ENCODE peak calls at places on chromosomes 7 and 10, in nine cellular contexts. N is upper lobe of left lung; I is SK-MEL-5; L is fibroblast of pulmonary artery; G is RWPE1; B is HTR-8/SVneo; M is naive thymus-derived CD8-positive, alpha-beta T cell; Z is T-helper 2 cell; Y is gastrocnemius medialis. S is an unnamed sample.

GRCh38 chr10:32372000-32372875 is 25.3 kb upstream of the EPC1 start:
- DNase-seq in N (no peak), I (no peak), L (no peak), G (no peak), B (no peak), M (no peak), Z (no peak), Y (no peak), S (no peak)

GRCh38 chr7:11538751-11539299 is 293.2 kb downstream of the THSD7A start:
- DNase-seq in N (no peak), I (no peak), L (no peak), G (no peak), B (no peak), M (no peak), Z (no peak), Y (no peak), S (no peak)

GRCh38 chr10:69413221-69413865 is 3.4 kb downstream of the TACR2 start:
- DNase-seq in N (peak), I (peak), L (peak), G (peak), B (peak), M (peak), Z (no peak), Y (peak), S (peak)

GRCh38 chr10:100115011-100115770 is 33.5 kb upstream of the CPN1 start:
- DNase-seq in N (no peak), I (no peak), L (no peak), G (no peak), B (no peak), M (no peak), Z (no peak), Y (no peak), S (no peak)

GRCh38 chr10:47388879-47389278 is 4.8 kb upstream of the ZNF488 start:
- DNase-seq in N (no peak), I (no peak), L (no peak), G (no peak), B (no peak), M (no peak), Z (no peak), Y (no peak), S (no peak)

GRCh38 chr7:93442478-93443224 is 131.9 kb downstream of the CALCR start:
- DNase-seq in N (peak), I (peak), L (peak), G (peak), B (peak), M (peak), Z (no peak), Y (no peak), S (peak)

GRCh38 chr10:77643795-77644468 is 6.3 kb upstream of the KCNMA1 start:
- DNase-seq in N (peak), I (peak), L (peak), G (peak), B (peak), M (peak), Z (no peak), Y (no peak), S (peak)

GRCh38 chr7:6323936-6324701 is 51.7 kb upstream of the CYTH3 start:
- DNase-seq in N (no peak), I (no peak), L (no peak), G (no peak), B (no peak), M (no peak), Z (no peak), Y (no peak), S (no peak)

GRCh38 chr7:30433082-30433481 is 45.5 kb downstream of the NOD1 start:
- DNase-seq in N (peak), I (no peak), L (peak), G (no peak), B (no peak), M (no peak), Z (no peak), Y (peak), S (no peak)

GRCh38 chr7:80781561-80781979 is 137.3 kb downstream of the SEMA3C start:
- DNase-seq in N (peak), I (peak), L (peak), G (peak), B (peak), M (no peak), Z (no peak), Y (peak), S (peak)

GRCh38 chr7:112080441-112080840 is 125.8 kb downstream of the DOCK4 start:
- DNase-seq in N (peak), I (no peak), L (peak), G (peak), B (peak), M (no peak), Z (no peak), Y (peak), S (peak)

GRCh38 chr10:22244001-22244400 is 26.2 kb upstream of the EBLN1 start:
- DNase-seq in N (no peak), I (no peak), L (no peak), G (no peak), B (no peak), M (no peak), Z (no peak), Y (no peak), S (no peak)

GRCh38 chr7:4681218-4681851 is 760 bp upstream of the FOXK1 start:
- DNase-seq in N (no peak), I (no peak), L (no peak), G (no peak), B (no peak), M (no peak), Z (no peak), Y (no peak), S (no peak)

GRCh38 chr7:64045301-64046040 is at the start of gene ZNF727:
- DNase-seq in N (peak), I (no peak), L (no peak), G (no peak), B (peak), M (peak), Z (no peak), Y (peak), S (no peak)

GRCh38 chr7:22316914-22317313 is 40.0 kb downstream of the RAPGEF5 start:
- DNase-seq in N (no peak), I (no peak), L (no peak), G (no peak), B (no peak), M (no peak), Z (no peak), Y (no peak), S (no peak)

GRCh38 chr7:88102686-88103085 is 117.2 kb downstream of the SRI start:
- DNase-seq in N (no peak), I (no peak), L (no peak), G (no peak), B (no peak), M (no peak), Z (no peak), Y (no peak), S (no peak)

GRCh38 chr10:65548046-65548445 is 1377.8 kb upstream of the LRRTM3 start:
- DNase-seq in N (no peak), I (no peak), L (no peak), G (no peak), B (no peak), M (no peak), Z (no peak), Y (no peak), S (no peak)

GRCh38 chr10:60410970-60411369 is 21.3 kb upstream of the ANK3 start:
- DNase-seq in N (no peak), I (no peak), L (no peak), G (no peak), B (no peak), M (no peak), Z (no peak), Y (no peak), S (no peak)

GRCh38 chr10:71209324-71210030 is 2.9 kb upstream of the UNC5B start:
- DNase-seq in N (no peak), I (no peak), L (no peak), G (no peak), B (no peak), M (no peak), Z (no peak), Y (no peak), S (no peak)